ENCODE peak calls at places on chromosomes 4 and X, in five cellular contexts. C is hypothalamus; A is NCI-H187; X is right cardiac atrium; R is stimulated activated naive B cell treated with anti-CD40 and anti-IgM and Interleukin-4, amounts not matched to agents 10 μg/mL and 1 μg/mL and 100 μg/mL, for 72 hours. W is an unnamed sample.

GRCh38 chr4:90486346-90486745 is 359.2 kb downstream of the CCSER1 start:
- DNase-seq in R (no peak), A (no peak), C (no peak), X (no peak), W (no peak)

GRCh38 chr4:71262161-71262560 is 76.7 kb upstream of the SLC4A4 start:
- DNase-seq in R (no peak), X (no peak), A (no peak), C (no peak), W (no peak)

GRCh38 chr4:3322059-3322550 is 29.3 kb downstream of the RGS12 start:
- DNase-seq in A (no peak), R (no peak), X (peak; percentile 49), C (peak; percentile 28), W (no peak)

GRCh38 chr4:144648042-144648441 is 2.1 kb downstream of the HHIP start:
- DNase-seq in C (no peak), A (no peak), X (no peak), R (no peak), W (no peak)

GRCh38 chr4:169620846-169621228 is 459 bp downstream of the CLCN3 start:
- DNase-seq in X (no peak), C (peak; percentile 22), R (no peak), A (no peak), W (no peak)

GRCh38 chr4:108830509-108831244 is 67.8 kb upstream of the ETNPPL start:
- DNase-seq in X (peak; percentile 76), C (no peak), A (peak; percentile 51), R (no peak), W (peak; percentile 31)

GRCh38 chr4:119000400-119000799 is 111.7 kb downstream of the SYNPO2 start:
- DNase-seq in A (no peak), X (no peak), R (no peak), C (no peak), W (no peak)

GRCh38 chr4:15084780-15085179 is 82.5 kb downstream of the CPEB2 start:
- DNase-seq in A (no peak), C (no peak), R (no peak), X (no peak), W (no peak)

GRCh38 chrX:45774961-45775360 is 574.3 kb upstream of the DIPK2B start:
- DNase-seq in R (no peak), A (no peak), C (no peak), X (no peak), W (no peak)

GRCh38 chr4:10887600-10887999 is 203.0 kb upstream of the CLNK start:
- DNase-seq in A (no peak), R (no peak), C (no peak), X (no peak), W (no peak)

GRCh38 chr4:5247735-5248134 is 196.5 kb downstream of the STK32B start:
- DNase-seq in A (no peak), C (no peak), R (no peak), X (no peak), W (no peak)

GRCh38 chrX:38868941-38869378 is 67.7 kb downstream of the MID1IP1 start:
- DNase-seq in C (no peak), X (peak; percentile 32), R (no peak), A (no peak), W (no peak)

GRCh38 chrX:129496625-129497024 is 26.7 kb downstream of the SMARCA1 start:
- DNase-seq in X (no peak), C (no peak), R (no peak), A (no peak), W (no peak)

GRCh38 chrX:11100281-11101035 is 10.7 kb upstream of the HCCS start:
- DNase-seq in C (no peak), A (no peak), X (peak; percentile 54), R (no peak), W (peak; percentile 56)

W was measured in HEK293T.